ENCODE peak calls at places on chromosomes 4 and X, in four cellular contexts. C, W, P and L are unnamed samples.
A peak's percentile ranks its signal among the peaks of the same experiment; 100 is the strongest.

GRCh38 chr4:174522183-174523002 is at the start of gene HPGD:
- DNase-seq in C (peak; percentile 61), W (peak; percentile 62), P (no peak), L (peak; percentile 49)

GRCh38 chr4:188154668-188155423 is 15.6 kb downstream of the TRIML1 start:
- DNase-seq in C (no peak), W (no peak), P (no peak), L (no peak)

GRCh38 chr4:169252339-169253086 is 18.2 kb downstream of the SH3RF1 start:
- DNase-seq in C (no peak), W (no peak), P (no peak), L (no peak)

GRCh38 chr4:120692964-120693363 is 229.6 kb downstream of the PRDM5 start:
- DNase-seq in C (no peak), W (no peak), P (peak; percentile 38), L (no peak)

GRCh38 chr4:48118081-48118480 is 16.0 kb downstream of the TXK start:
- DNase-seq in C (no peak), W (no peak), P (no peak), L (no peak)

GRCh38 chrX:122421434-122422121 is 762.5 kb upstream of the GRIA3 start:
- DNase-seq in C (no peak), W (no peak), P (no peak), L (no peak)

GRCh38 chr4:139458999-139459398 is 5.1 kb downstream of the RAB33B start:
- DNase-seq in C (no peak), W (no peak), P (peak; percentile 48), L (no peak)

GRCh38 chr4:68361146-68361589 is 11.3 kb upstream of the YTHDC1 start:
- DNase-seq in C (peak; percentile 37), W (no peak), P (peak; percentile 76), L (no peak)

GRCh38 chrX:55008571-55009358 is 8.6 kb downstream of the APEX2 start:
- DNase-seq in C (no peak), W (no peak), P (no peak), L (no peak)

GRCh38 chr4:145098675-145099037 is 545 bp downstream of the ABCE1 start:
- DNase-seq in C (peak; percentile 69), W (no peak), P (peak; percentile 56), L (peak; percentile 43)

GRCh38 chrX:73577368-73577767 is 14.4 kb downstream of the CHIC1 start:
- DNase-seq in C (no peak), W (no peak), P (no peak), L (no peak)

GRCh38 chr4:142407569-142407968 is 438.5 kb downstream of the INPP4B start:
- DNase-seq in C (no peak), W (no peak), P (no peak), L (no peak)

GRCh38 chrX:9942086-9942485 is 25.1 kb upstream of the CLDN34 start:
- DNase-seq in C (no peak), W (no peak), P (no peak), L (no peak)

GRCh38 chr4:53380221-53380620 is 2.8 kb downstream of the FIP1L1 start:
- DNase-seq in C (no peak), W (no peak), P (no peak), L (no peak)

GRCh38 chr4:113979157-113979972 is at the start of gene ARSJ:
- DNase-seq in C (no peak), W (peak; percentile 72), P (no peak), L (peak; percentile 52)
- TF ChIP-seq ELF4 in C (no peak), W (no peak), P (no peak), L (no peak)

GRCh38 chr4:1451752-1452122 is 45.5 kb upstream of the NKX1-1 start:
- DNase-seq in C (no peak), W (no peak), P (no peak), L (no peak)
- TF ChIP-seq ELF4 in C (no peak), W (no peak), P (no peak), L (no peak)

GRCh38 chr4:94395541-94395940 is 52.9 kb upstream of the HPGDS start:
- DNase-seq in C (no peak), W (no peak), P (no peak), L (no peak)

GRCh38 chr4:94389595-94390290 is 47.1 kb upstream of the HPGDS start:
- DNase-seq in C (no peak), W (no peak), P (no peak), L (no peak)

DNA sequence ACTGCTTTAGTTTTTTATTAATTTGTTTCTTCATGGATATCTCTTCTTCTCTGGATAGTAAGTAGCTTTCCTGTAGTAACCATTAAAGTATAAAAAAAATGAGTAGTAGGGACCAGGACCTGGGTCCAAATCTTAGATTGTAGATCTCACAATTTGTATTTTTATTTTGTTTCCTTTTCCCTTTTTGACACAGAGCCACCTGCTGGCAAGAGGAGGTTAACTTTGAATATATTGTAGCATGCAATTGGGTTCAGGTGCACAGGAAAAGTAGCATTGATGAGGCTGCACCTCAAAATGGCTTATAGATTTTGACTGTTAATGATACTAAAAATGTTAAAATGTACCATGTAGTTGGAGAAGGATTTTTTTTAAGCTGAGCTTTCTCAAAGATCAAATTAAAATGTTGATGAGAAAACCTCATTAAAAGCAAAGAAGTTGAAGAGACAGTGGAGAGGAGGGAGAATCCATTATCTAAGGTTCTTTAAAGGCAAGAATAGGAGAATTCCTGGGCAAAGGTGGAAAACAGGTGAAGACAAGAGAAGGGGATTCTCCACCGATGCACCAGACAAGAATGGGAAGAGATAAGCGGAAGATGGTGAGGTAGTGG is 48.3 kb upstream of the HPGDS start:
- DNase-seq in C (peak; percentile 42), W (no peak), P (peak; percentile 20), L (peak; percentile 22)
- TF ChIP-seq ELF4 in C (no peak), W (no peak), P (no peak), L (no peak)

GRCh38 chr4:176052744-176053143 is 12.9 kb upstream of the WDR17 start:
- DNase-seq in C (no peak), W (no peak), P (no peak), L (no peak)
- TF ChIP-seq ELF4 in C (no peak), W (no peak), P (no peak), L (no peak)

GRCh38 chr4:64001229-64001898 is 407.9 kb downstream of the TECRL start:
- DNase-seq in C (no peak), W (no peak), P (no peak), L (no peak)

DNA sequence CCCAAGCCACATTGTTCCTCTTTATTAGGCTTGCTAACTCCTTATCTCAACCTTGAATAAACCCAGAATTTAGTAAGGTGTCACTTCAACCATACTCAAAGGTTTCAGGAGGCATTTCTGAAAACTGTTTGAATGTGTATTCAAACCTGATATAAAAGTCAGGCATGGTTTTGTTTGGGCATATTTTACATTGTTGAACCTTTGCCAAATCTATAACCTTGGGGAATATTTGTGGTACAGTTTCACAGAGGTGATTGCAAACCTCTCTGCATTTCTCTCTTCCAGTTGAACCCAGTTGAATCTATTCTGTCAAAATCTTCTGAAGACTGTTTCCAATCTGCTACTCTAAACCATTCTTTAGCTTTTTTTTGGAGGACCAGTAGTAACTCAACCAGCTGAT is 409.0 kb downstream of the TECRL start:
- DNase-seq in C (no peak), W (no peak), P (no peak), L (no peak)
- TF ChIP-seq ELF4 in C (no peak), W (no peak), P (no peak), L (no peak)

GRCh38 chr4:15498356-15498755 is 28.7 kb downstream of the CC2D2A start:
- DNase-seq in C (no peak), W (no peak), P (no peak), L (no peak)
- TF ChIP-seq ELF4 in C (no peak), W (no peak), P (no peak), L (no peak)